ENCODE peak calls at places on chromosomes 6 and 20, in eight cellular contexts. N is ovary, F is heart left ventricle, A is astrocyte, V is RWPE1, T is thoracic aorta, D is spleen, G is hepatocyte. P is an unnamed sample.
A peak's percentile ranks its signal among the peaks of the same experiment; 100 is the strongest.

GRCh38 chr6:118528129-118528528 is 20.0 kb upstream of the PLN start:
- DNase-seq in V (no peak), F (no peak), A (no peak), T (no peak), G (no peak), D (no peak), N (no peak), P (no peak)

GRCh38 chr6:14317616-14318015 is 200.0 kb downstream of the CD83 start:
- DNase-seq in F (no peak), D (no peak), G (no peak), T (no peak), A (no peak), V (no peak), N (no peak), P (no peak)

GRCh38 chr6:87982134-87982533 is 65.5 kb upstream of the SPACA1 start:
- DNase-seq in A (no peak), N (no peak), V (no peak), D (no peak), T (no peak), G (peak; percentile 48), F (no peak), P (no peak)

GRCh38 chr6:113694278-113695077 is 162.7 kb upstream of the MARCKS start:
- DNase-seq in N (no peak), D (no peak), G (no peak), T (no peak), V (no peak), A (peak; percentile 81), F (no peak), P (no peak)

GRCh38 chr6:132298344-132298949 is 102.8 kb downstream of the MOXD1 start:
- DNase-seq in N (no peak), F (no peak), V (peak; percentile 13), G (peak; percentile 73), T (no peak), D (no peak), A (peak; percentile 16), P (peak; percentile 39)

GRCh38 chr6:138307816-138308727 is 69.6 kb upstream of the SMIM28 start:
- DNase-seq in N (no peak), D (no peak), F (peak; percentile 34), G (peak; percentile 27), T (no peak), A (no peak), V (no peak), P (no peak)

GRCh38 chr6:36544228-36544627 is 3.1 kb downstream of the STK38 start:
- DNase-seq in T (no peak), D (no peak), G (no peak), F (no peak), V (no peak), N (no peak), A (no peak), P (no peak)

GRCh38 chr6:159894991-159895390 is 4.2 kb downstream of the MAS1 start:
- DNase-seq in F (no peak), G (no peak), A (no peak), V (no peak), N (no peak), D (no peak), T (no peak), P (no peak)

GRCh38 chr6:163180874-163181541 is 233.5 kb upstream of the QKI start:
- DNase-seq in T (no peak), F (peak; percentile 81), N (no peak), A (peak; percentile 36), V (peak; percentile 36), D (no peak), G (peak; percentile 84), P (peak; percentile 75)

GRCh38 chr6:33971580-33971979 is 167.8 kb upstream of the MLN start:
- DNase-seq in D (no peak), F (no peak), A (no peak), N (no peak), T (no peak), V (no peak), G (no peak), P (no peak)

GRCh38 chr6:29892696-29893095 is 49.6 kb upstream of the HLA-A start:
- DNase-seq in T (no peak), A (no peak), N (no peak), G (no peak), F (no peak), D (no peak), V (peak; percentile 35), P (no peak)

GRCh38 chr6:157830354-157831017 is 7.4 kb downstream of the SNX9 start:
- DNase-seq in G (no peak), T (no peak), F (no peak), N (no peak), A (peak; percentile 52), D (no peak), V (no peak), P (no peak)

GRCh38 chr6:146700078-146700686 is 101.4 kb downstream of the ADGB start:
- DNase-seq in T (peak; percentile 70), N (peak; percentile 59), V (peak; percentile 53), G (peak; percentile 93), D (no peak), A (peak; percentile 65), F (peak; percentile 70), P (peak; percentile 79)

GRCh38 chr20:34675561-34675960 is 1.3 kb downstream of the PIGU start:
- DNase-seq in F (no peak), G (no peak), A (no peak), V (no peak), N (no peak), T (no peak), D (no peak), P (no peak)
- TF ChIP-seq CTCF in F (no peak), G (no peak), A (no peak), V (no peak), N (no peak), T (no peak), D (no peak), P (no peak)

DNA sequence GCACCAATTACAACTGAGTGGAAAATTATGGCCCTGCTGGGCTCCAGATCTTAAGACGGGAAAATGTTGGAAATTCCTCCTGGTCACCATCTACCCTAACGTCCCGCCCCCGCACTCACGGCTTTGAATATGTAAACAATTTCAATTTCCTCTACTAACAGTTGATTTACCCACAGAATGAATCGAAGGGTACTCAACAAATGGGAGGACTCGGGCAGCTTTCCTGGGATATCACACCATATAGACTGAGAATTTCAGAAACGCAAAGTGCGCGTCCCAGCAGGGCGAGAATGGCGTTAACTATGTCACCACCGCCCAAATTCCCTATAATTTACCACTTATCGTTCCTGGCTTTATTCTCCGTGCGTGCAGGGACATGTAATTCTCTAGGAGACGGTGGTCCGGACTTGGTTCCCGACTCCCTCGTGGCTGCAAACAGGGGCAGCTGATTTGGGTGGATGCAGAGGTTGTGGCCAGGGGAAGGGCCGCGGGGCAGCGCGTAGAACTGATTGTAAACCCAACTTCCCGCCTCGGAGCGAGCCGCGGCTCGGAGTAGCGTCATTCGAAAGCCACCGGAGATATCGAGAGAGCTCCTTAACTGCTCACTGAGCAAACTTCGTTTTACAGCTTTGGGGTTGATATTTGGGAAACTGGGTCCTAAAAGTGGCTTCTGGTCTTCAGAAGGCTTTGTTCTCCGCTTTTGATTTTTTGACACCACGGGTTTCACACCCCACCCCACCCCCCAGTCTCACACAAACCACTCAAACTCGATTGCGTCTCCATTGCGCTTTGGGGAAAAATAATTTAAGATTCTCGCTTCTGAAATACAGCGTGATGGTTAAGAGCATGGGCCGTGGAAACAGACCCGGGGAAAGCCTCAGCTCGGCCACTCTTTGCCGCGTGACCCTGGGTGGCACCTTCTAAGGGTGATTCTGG is 17.6 kb upstream of the ZSCAN9 start:
- DNase-seq in A (peak; percentile 11), V (no peak), T (no peak), D (peak; percentile 79), G (peak; percentile 24), F (no peak), N (no peak), P (no peak)
- H3K27ac ChIP-seq in A (no peak overlapping the region), V (no peak overlapping the region), T (no peak overlapping the region), D (no peak overlapping the region), G (no peak overlapping the region), F (no peak overlapping the region), N (no peak overlapping the region), P (no peak overlapping the region)

GRCh38 chr20:53162251-53162835 is 190.2 kb downstream of the TSHZ2 start:
- DNase-seq in N (peak; percentile 63), D (no peak), V (peak; percentile 78), G (peak; percentile 67), T (no peak), F (peak; percentile 26), A (peak; percentile 91), P (peak; percentile 34)
- TF ChIP-seq CTCF in N (no peak), D (no peak), V (peak; percentile 35), G (peak; percentile 23), T (no peak), F (no peak), A (peak; percentile 43), P (no peak)

GRCh38 chr20:46203510-46203837 is 85.4 kb downstream of the CD40 start:
- DNase-seq in F (no peak), T (no peak), A (no peak), N (no peak), D (no peak), V (no peak), G (no peak), P (no peak)

GRCh38 chr20:46205349-46205748 is 87.2 kb downstream of the CD40 start:
- DNase-seq in T (no peak), N (no peak), F (no peak), A (no peak), V (no peak), D (no peak), G (no peak), P (no peak)

GRCh38 chr20:46206025-46206424 is 87.9 kb downstream of the CD40 start:
- DNase-seq in G (no peak), T (no peak), F (peak; percentile 46), N (no peak), D (peak; percentile 87), V (peak; percentile 79), A (peak; percentile 14), P (peak; percentile 74)

GRCh38 chr20:46202758-46203509 is 84.8 kb downstream of the CD40 start:
- DNase-seq in G (no peak), T (no peak), V (no peak), N (peak; percentile 81), F (no peak), A (no peak), D (no peak), P (no peak)

GRCh38 chr20:46204594-46205205 is 86.6 kb downstream of the CD40 start:
- DNase-seq in F (no peak), D (no peak), N (no peak), V (no peak), G (no peak), A (no peak), T (no peak), P (no peak)
- H3K27ac ChIP-seq in F (no peak overlapping the region), D (no peak overlapping the region), N (peak overlapping the region; percentile 35), V (no peak overlapping the region), G (no peak overlapping the region), A (no peak overlapping the region), T (no peak overlapping the region), P (no peak overlapping the region)

DNA sequence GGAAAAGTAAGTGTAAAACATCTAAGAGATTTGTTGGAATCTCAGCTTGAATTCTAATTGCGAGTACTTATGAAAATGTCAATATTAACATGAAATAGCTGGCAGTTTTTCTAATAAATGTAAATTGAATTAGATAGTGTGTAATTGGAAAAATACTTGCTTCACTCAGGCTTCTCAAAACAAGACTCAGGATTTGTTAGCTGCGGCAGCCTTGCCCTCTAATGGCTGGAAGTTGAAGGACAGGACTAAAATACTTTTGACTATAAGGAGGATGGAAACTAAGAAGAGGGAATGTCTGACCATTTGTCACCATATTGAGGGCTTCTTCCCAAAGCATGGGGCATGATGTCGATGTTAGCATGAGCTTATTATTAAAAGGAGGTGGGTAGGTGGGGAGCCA is 227.0 kb downstream of the UST start:
- DNase-seq in G (peak; percentile 52), N (no peak), T (no peak), F (no peak), D (no peak), V (no peak), A (no peak), P (no peak)
- TF ChIP-seq CTCF in G (peak; percentile 62), N (peak; percentile 32), T (peak; percentile 51), F (peak; percentile 18), D (no peak), V (peak; percentile 25), A (peak; percentile 53), P (peak; percentile 52)

GRCh38 chr20:59831901-59832240 is 101.6 kb downstream of the SYCP2 start:
- DNase-seq in V (no peak), G (peak; percentile 6), A (no peak), N (no peak), T (no peak), D (peak; percentile 24), F (no peak), P (no peak)
- H3K27ac ChIP-seq in V (peak overlapping the region; percentile 93), G (peak overlapping the region; percentile 78), A (no peak overlapping the region), N (no peak overlapping the region), T (no peak overlapping the region), D (no peak overlapping the region), F (no peak overlapping the region), P (no peak overlapping the region)

P was measured in tibial artery.